ENCODE peak calls at places on chromosomes 16 and 17, in five cellular contexts. L, X, Q, D and S are unnamed samples.

GRCh38 chr17:39104046-39104445 is 47.4 kb downstream of the PLXDC1 start:
- DNase-seq in Q (no peak), D (no peak), L (no peak), X (peak), S (no peak)

GRCh38 chr17:8746501-8747236 is 2.0 kb upstream of the CCDC42 start:
- DNase-seq in X (peak), Q (no peak), L (no peak), D (no peak), S (no peak)

GRCh38 chr17:59572301-59572924 is 7.0 kb downstream of the DHX40 start:
- DNase-seq in X (peak), Q (no peak), L (no peak), D (no peak), S (no peak)

GRCh38 chr16:21590287-21590686 is 9.1 kb upstream of the METTL9 start:
- DNase-seq in Q (no peak), D (no peak), X (no peak), L (peak), S (no peak)

GRCh38 chr17:73359987-73360410 is 48.2 kb upstream of the CDC42EP4 start:
- DNase-seq in X (no peak), D (peak), L (peak), Q (no peak), S (no peak)

GRCh38 chr17:49501496-49501895 is 6.4 kb downstream of the NGFR start:
- DNase-seq in D (no peak), L (peak), X (no peak), Q (no peak), S (no peak)

GRCh38 chr17:47789611-47790520 is 31.7 kb downstream of the OSBPL7 start:
- DNase-seq in Q (no peak), L (peak), X (peak), D (peak), S (no peak)

GRCh38 chr17:78883533-78884131 is 19.4 kb downstream of the CEP295NL start:
- DNase-seq in D (peak), L (peak), X (peak), Q (peak), S (peak)

GRCh38 chr17:9636501-9636900 is 8.8 kb upstream of the USP43 start:
- DNase-seq in L (no peak), X (no peak), D (no peak), Q (no peak), S (no peak)

GRCh38 chr17:77476920-77477805 is 336.4 kb downstream of the SEC14L1 start:
- DNase-seq in X (peak), L (peak), D (no peak), Q (peak), S (peak)

GRCh38 chr17:64780096-64781012 is 118.2 kb upstream of the SMURF2 start:
- DNase-seq in Q (no peak), L (peak), D (peak), X (peak), S (no peak)

GRCh38 chr16:19338335-19338734 is 52.8 kb downstream of the CLEC19A start:
- DNase-seq in L (no peak), X (no peak), Q (no peak), D (no peak), S (no peak)

GRCh38 chr16:14291941-14292825 is 221.1 kb downstream of the MRTFB start:
- DNase-seq in D (peak), Q (no peak), L (no peak), X (no peak), S (no peak)

GRCh38 chr17:17380156-17380925 is 77.2 kb downstream of the NT5M start:
- DNase-seq in L (no peak), D (no peak), Q (no peak), X (no peak), S (no peak)

GRCh38 chr16:52548261-52549010 is 1.5 kb upstream of the TOX3 start:
- DNase-seq in X (no peak), Q (no peak), L (no peak), D (peak), S (no peak)

GRCh38 chr17:21079196-21079595 is 36.4 kb upstream of the USP22 start:
- DNase-seq in Q (no peak), D (no peak), L (no peak), X (no peak), S (no peak)

GRCh38 chr17:17439971-17440843 is 36.6 kb upstream of the MED9 start:
- DNase-seq in D (peak), L (peak), X (peak), Q (no peak), S (peak)

GRCh38 chr17:72976971-72977767 is 115.3 kb downstream of the SLC39A11 start:
- DNase-seq in Q (no peak), L (peak), D (peak), X (peak), S (peak)

GRCh38 chr17:31907342-31907975 is 6.0 kb upstream of the UTP6 start:
- DNase-seq in X (peak), Q (no peak), D (peak), L (peak), S (peak)

GRCh38 chr17:78561166-78561565 is 16.0 kb downstream of the DNAH17 start:
- DNase-seq in X (no peak), D (no peak), Q (no peak), L (no peak), S (no peak)

GRCh38 chr17:44636562-44636961 is 19.7 kb upstream of the MEIOC start:
- DNase-seq in D (no peak), X (peak), L (peak), Q (no peak), S (peak)

GRCh38 chr16:31491778-31492418 is 9.0 kb downstream of the SLC5A2 start:
- DNase-seq in D (no peak), L (no peak), X (no peak), Q (no peak), S (no peak)

GRCh38 chr16:56611281-56611833 is 3.0 kb downstream of the MT2A start:
- DNase-seq in X (peak), D (no peak), L (no peak), Q (no peak), S (no peak)

GRCh38 chr17:57874434-57875108 is 24.7 kb upstream of the MRPS23 start:
- DNase-seq in Q (peak), D (peak), L (peak), X (peak), S (peak)

GRCh38 chr16:10851512-10851911 is 25.5 kb upstream of the CIITA start:
- DNase-seq in D (no peak), X (no peak), Q (no peak), L (no peak), S (no peak)

GRCh38 chr17:14303343-14304221 is 2.7 kb downstream of the HS3ST3B1 start:
- DNase-seq in X (no peak), Q (no peak), D (peak), L (no peak), S (no peak)

GRCh38 chr16:24737391-24737871 is 8.0 kb downstream of the TNRC6A start:
- DNase-seq in L (peak), Q (no peak), D (no peak), X (peak), S (peak)

GRCh38 chr17:61314368-61315078 is 85.1 kb upstream of the TBX2 start:
- DNase-seq in L (peak), Q (peak), X (peak), D (peak), S (peak)

GRCh38 chr16:19898924-19899604 is 14.4 kb upstream of the GPRC5B start:
- DNase-seq in X (peak), Q (no peak), D (peak), L (peak), S (peak)

GRCh38 chr17:81291662-81292061 is 3.4 kb downstream of the SLC38A10 start:
- DNase-seq in X (peak), L (peak), Q (no peak), D (peak), S (no peak)

GRCh38 chr17:81290230-81290629 is 4.9 kb downstream of the SLC38A10 start:
- DNase-seq in L (no peak), D (no peak), Q (no peak), X (no peak), S (no peak)

GRCh38 chr17:81288715-81289114 is 6.4 kb downstream of the SLC38A10 start:
- DNase-seq in D (no peak), L (no peak), Q (no peak), X (no peak), S (no peak)

GRCh38 chr17:81287741-81288430 is 7.2 kb downstream of the SLC38A10 start:
- DNase-seq in Q (no peak), L (no peak), X (no peak), D (no peak), S (no peak)

GRCh38 chr17:81289627-81290026 is 5.5 kb downstream of the SLC38A10 start:
- DNase-seq in X (no peak), Q (no peak), D (no peak), L (no peak), S (no peak)
- TF ChIP-seq CTCF in X (no peak), Q (no peak), D (peak), L (no peak), S (no peak)

DNA sequence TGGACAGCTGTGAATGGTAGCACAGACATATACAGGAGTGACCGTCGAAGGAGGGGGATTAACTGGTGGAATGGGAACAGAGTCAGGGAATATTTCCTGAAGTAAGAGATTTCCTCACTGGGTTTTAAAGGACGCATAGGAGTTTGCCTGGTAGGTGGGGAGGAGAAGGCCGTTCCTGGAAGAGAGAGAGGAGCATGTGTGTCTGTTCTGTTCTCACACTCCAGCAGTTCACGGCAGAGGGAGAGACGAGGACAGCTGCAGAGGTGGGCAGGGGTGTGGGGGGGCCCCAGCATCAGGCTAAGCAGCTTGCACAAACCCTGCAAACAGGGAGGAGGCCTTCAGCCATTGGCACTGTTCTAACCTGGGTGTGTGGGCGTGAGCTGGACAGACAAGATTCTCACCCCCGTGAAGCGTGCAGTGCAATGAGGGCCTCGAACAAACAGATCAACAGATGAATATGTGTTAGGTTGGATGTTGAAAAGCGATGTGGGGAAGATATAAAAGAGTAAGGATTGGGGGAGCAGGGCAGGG is 85.3 kb upstream of the GSE1 start:
- DNase-seq in Q (no peak), L (no peak), X (no peak), D (no peak), S (no peak)
- TF ChIP-seq CTCF in Q (no peak), L (no peak), X (no peak), D (no peak), S (no peak)

DNA sequence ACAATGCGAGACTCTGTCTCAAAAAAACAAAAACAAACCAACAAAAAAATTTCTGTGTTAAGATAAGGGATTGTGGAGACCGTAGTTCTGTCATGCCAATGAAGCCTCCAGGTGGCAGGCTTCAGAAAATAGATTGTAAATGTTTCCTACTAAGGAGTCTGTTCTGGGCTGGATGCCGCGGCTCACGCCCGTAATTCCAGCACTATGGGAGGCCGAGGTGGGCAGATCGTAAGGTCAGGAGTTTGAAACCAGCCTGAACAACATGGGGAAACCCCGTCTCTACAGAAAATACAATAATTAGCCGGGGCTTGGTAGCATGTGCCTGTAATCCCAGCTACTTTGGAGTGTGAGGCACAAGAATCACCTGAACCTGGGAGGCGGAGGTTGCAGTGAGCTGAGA is 4.4 kb upstream of the SNX29 start:
- DNase-seq in Q (no peak), L (no peak), X (no peak), D (peak), S (no peak)
- TF ChIP-seq CTCF in Q (no peak), L (no peak), X (peak), D (peak), S (peak)

DNA sequence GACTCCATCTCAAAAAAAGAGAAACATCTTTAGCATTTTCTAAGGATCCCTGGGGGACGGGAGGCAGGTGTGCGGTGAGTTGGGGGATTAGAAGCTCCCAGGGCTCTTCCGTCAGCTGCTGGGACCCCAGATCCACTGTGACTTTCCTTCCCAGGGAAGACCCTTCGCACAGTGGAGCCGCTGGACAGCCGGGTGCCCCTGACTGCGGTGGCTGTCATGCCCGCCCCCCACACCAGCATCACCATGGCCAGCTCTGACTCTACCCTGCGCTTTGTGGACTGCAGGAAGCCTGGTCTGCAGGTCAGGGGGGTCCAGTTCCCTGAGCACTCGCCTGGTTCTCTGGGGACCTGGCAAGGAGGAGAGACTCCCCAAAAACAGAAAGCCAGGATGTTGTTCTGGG is 7.3 kb upstream of the SERPINF2 start:
- DNase-seq in Q (no peak), X (no peak), D (no peak), L (no peak), S (no peak)
- TF ChIP-seq CTCF in Q (no peak), X (no peak), D (no peak), L (no peak), S (no peak)

DNA sequence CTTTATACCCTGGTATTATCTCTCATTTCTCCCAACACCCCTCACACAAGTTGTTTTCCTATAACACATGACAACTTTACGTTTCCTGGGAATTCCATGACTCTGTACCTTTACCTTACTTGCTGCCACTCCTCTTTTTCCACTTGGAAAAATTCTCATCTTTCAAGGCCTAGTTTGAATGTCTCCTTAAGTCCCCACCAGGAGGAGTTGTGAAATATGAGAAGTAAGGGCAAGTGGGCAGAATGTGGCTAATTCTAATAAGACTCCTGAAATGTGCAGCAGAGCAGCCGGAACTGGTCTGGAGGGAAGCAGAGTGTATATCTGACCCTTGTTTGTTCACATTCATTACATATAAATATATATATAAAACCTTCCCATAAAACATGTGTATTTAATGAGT is 39.7 kb downstream of the BRCA1 start:
- DNase-seq in D (no peak), L (no peak), Q (no peak), X (peak), S (peak)
- TF ChIP-seq CTCF in D (peak), L (no peak), Q (no peak), X (no peak), S (peak)